ENCODE peak calls at places on chromosomes 16 and 17, in five cellular contexts. One of them, this sample, is unnamed.

GRCh38 chr16:86557587-86557986 is 2.6 kb upstream of the MTHFSD start:
- DNase-seq in fibroblast of lung: no peak
- DNase-seq in AG04449: no peak
- DNase-seq in effector CD4-positive, alpha-beta T cell: no peak
- DNase-seq in HS-5: no peak
- DNase-seq in this sample: no peak

GRCh38 chr16:28589930-28590329 is 6.9 kb downstream of the SULT1A2 start:
- DNase-seq in fibroblast of lung: no peak
- DNase-seq in AG04449: no peak
- DNase-seq in effector CD4-positive, alpha-beta T cell: no peak
- DNase-seq in HS-5: no peak
- DNase-seq in this sample: no peak

GRCh38 chr17:29386760-29387159 is 3.4 kb upstream of the TAOK1 start:
- DNase-seq in fibroblast of lung: no peak
- DNase-seq in AG04449: no peak
- DNase-seq in effector CD4-positive, alpha-beta T cell: no peak
- DNase-seq in HS-5: no peak
- DNase-seq in this sample: no peak

GRCh38 chr17:57234252-57235092 is 21.9 kb upstream of the MSI2 start:
- DNase-seq in fibroblast of lung: peak; percentile 37
- DNase-seq in AG04449: no peak
- DNase-seq in effector CD4-positive, alpha-beta T cell: no peak
- DNase-seq in HS-5: no peak
- DNase-seq in this sample: no peak

GRCh38 chr17:78821961-78822360 is 18.7 kb downstream of the USP36 start:
- DNase-seq in fibroblast of lung: peak; percentile 35
- DNase-seq in AG04449: no peak
- DNase-seq in effector CD4-positive, alpha-beta T cell: no peak
- DNase-seq in HS-5: no peak
- DNase-seq in this sample: no peak

GRCh38 chr16:3687792-3688191 is 29.5 kb downstream of the TRAP1 start:
- DNase-seq in fibroblast of lung: no peak
- DNase-seq in AG04449: no peak
- DNase-seq in effector CD4-positive, alpha-beta T cell: no peak
- DNase-seq in HS-5: no peak
- DNase-seq in this sample: peak; percentile 22

GRCh38 chr17:74870512-74870911 is 2.3 kb downstream of the FDXR start:
- DNase-seq in fibroblast of lung: peak; percentile 36
- DNase-seq in AG04449: no peak
- DNase-seq in effector CD4-positive, alpha-beta T cell: no peak
- DNase-seq in HS-5: no peak
- DNase-seq in this sample: peak; percentile 26

GRCh38 chr16:3596101-3596861 is 15.1 kb downstream of the SLX4 start:
- DNase-seq in fibroblast of lung: no peak
- DNase-seq in AG04449: no peak
- DNase-seq in effector CD4-positive, alpha-beta T cell: no peak
- DNase-seq in HS-5: no peak
- DNase-seq in this sample: no peak

GRCh38 chr16:1117169-1117900 is 21.3 kb upstream of the C1QTNF8 start:
- DNase-seq in fibroblast of lung: no peak
- DNase-seq in AG04449: no peak
- DNase-seq in effector CD4-positive, alpha-beta T cell: no peak
- DNase-seq in HS-5: no peak
- DNase-seq in this sample: no peak

GRCh38 chr16:1534021-1535020 is 855 bp downstream of the TMEM204 start:
- DNase-seq in fibroblast of lung: peak; percentile 13
- DNase-seq in AG04449: no peak
- DNase-seq in effector CD4-positive, alpha-beta T cell: no peak
- DNase-seq in HS-5: no peak
- DNase-seq in this sample: peak; percentile 48

GRCh38 chr17:45230410-45230786 is 8.7 kb downstream of the FMNL1 start:
- DNase-seq in fibroblast of lung: no peak
- DNase-seq in AG04449: no peak
- DNase-seq in effector CD4-positive, alpha-beta T cell: no peak
- DNase-seq in HS-5: no peak
- DNase-seq in this sample: no peak

This sample was measured in lung microvascular endothelial cell.